ENCODE peak calls at places on chromosomes 3 and 15, in ten cellular contexts. One of them, this sample, is unnamed.

GRCh38 chr15:75348034-75348562 is 1.3 kb downstream of the NEIL1 start:
- DNase-seq in uterus: no peak
- DNase-seq in EL: peak; percentile 15
- DNase-seq in DMS53: no peak
- DNase-seq in GM13977: peak; percentile 55
- DNase-seq in upper lobe of right lung: peak; percentile 73
- DNase-seq in T-cell: no peak
- DNase-seq in AG04450: no peak
- DNase-seq in HuH-7.5: peak; percentile 60
- DNase-seq in stimulated activated CD4-positive, alpha-beta T cell treated with anti-CD3 and anti-CD28 coated beads, Interleukin-4, amount 100 ng/mL, for 48 hours: no peak
- DNase-seq in this sample: no peak

GRCh38 chr15:93037341-93038063 is 51.5 kb downstream of the RGMA start:
- DNase-seq in GM13977: peak; percentile 24
- DNase-seq in EL: peak; percentile 8
- DNase-seq in upper lobe of right lung: peak; percentile 75
- DNase-seq in uterus: peak; percentile 64
- DNase-seq in HuH-7.5: peak; percentile 23
- DNase-seq in stimulated activated CD4-positive, alpha-beta T cell treated with anti-CD3 and anti-CD28 coated beads, Interleukin-4, amount 100 ng/mL, for 48 hours: no peak
- DNase-seq in DMS53: peak; percentile 5
- DNase-seq in AG04450: no peak
- DNase-seq in T-cell: no peak
- DNase-seq in this sample: peak; percentile 14

GRCh38 chr15:48940508-48940907 is 23.2 kb downstream of the SHC4 start:
- DNase-seq in EL: peak; percentile 97
- DNase-seq in GM13977: peak; percentile 72
- DNase-seq in upper lobe of right lung: no peak
- DNase-seq in stimulated activated CD4-positive, alpha-beta T cell treated with anti-CD3 and anti-CD28 coated beads, Interleukin-4, amount 100 ng/mL, for 48 hours: no peak
- DNase-seq in uterus: no peak
- DNase-seq in AG04450: peak; percentile 92
- DNase-seq in DMS53: peak; percentile 3
- DNase-seq in T-cell: no peak
- DNase-seq in HuH-7.5: no peak
- DNase-seq in this sample: no peak

GRCh38 chr3:187920871-187921270 is 175.6 kb upstream of the BCL6 start:
- DNase-seq in T-cell: no peak
- DNase-seq in upper lobe of right lung: no peak
- DNase-seq in AG04450: no peak
- DNase-seq in uterus: peak; percentile 30
- DNase-seq in HuH-7.5: no peak
- DNase-seq in stimulated activated CD4-positive, alpha-beta T cell treated with anti-CD3 and anti-CD28 coated beads, Interleukin-4, amount 100 ng/mL, for 48 hours: no peak
- DNase-seq in DMS53: no peak
- DNase-seq in EL: no peak
- DNase-seq in GM13977: no peak
- DNase-seq in this sample: no peak

GRCh38 chr3:53342353-53342752 is 5.0 kb downstream of the DCP1A start:
- DNase-seq in EL: no peak
- DNase-seq in DMS53: no peak
- DNase-seq in GM13977: no peak
- DNase-seq in upper lobe of right lung: no peak
- DNase-seq in HuH-7.5: no peak
- DNase-seq in T-cell: no peak
- DNase-seq in stimulated activated CD4-positive, alpha-beta T cell treated with anti-CD3 and anti-CD28 coated beads, Interleukin-4, amount 100 ng/mL, for 48 hours: no peak
- DNase-seq in uterus: no peak
- DNase-seq in AG04450: no peak
- DNase-seq in this sample: no peak

GRCh38 chr15:93288718-93289117 is 199.7 kb upstream of the RGMA start:
- DNase-seq in stimulated activated CD4-positive, alpha-beta T cell treated with anti-CD3 and anti-CD28 coated beads, Interleukin-4, amount 100 ng/mL, for 48 hours: no peak
- DNase-seq in T-cell: no peak
- DNase-seq in GM13977: no peak
- DNase-seq in HuH-7.5: no peak
- DNase-seq in AG04450: no peak
- DNase-seq in upper lobe of right lung: no peak
- DNase-seq in EL: no peak
- DNase-seq in uterus: no peak
- DNase-seq in DMS53: no peak
- DNase-seq in this sample: no peak

GRCh38 chr3:166527325-166527724 is 690.1 kb upstream of the BCHE start:
- DNase-seq in DMS53: no peak
- DNase-seq in uterus: no peak
- DNase-seq in HuH-7.5: no peak
- DNase-seq in T-cell: no peak
- DNase-seq in upper lobe of right lung: no peak
- DNase-seq in GM13977: no peak
- DNase-seq in EL: no peak
- DNase-seq in AG04450: no peak
- DNase-seq in stimulated activated CD4-positive, alpha-beta T cell treated with anti-CD3 and anti-CD28 coated beads, Interleukin-4, amount 100 ng/mL, for 48 hours: no peak
- DNase-seq in this sample: no peak

GRCh38 chr3:46900007-46900292 is 22.4 kb downstream of the PTH1R start:
- DNase-seq in stimulated activated CD4-positive, alpha-beta T cell treated with anti-CD3 and anti-CD28 coated beads, Interleukin-4, amount 100 ng/mL, for 48 hours: no peak
- DNase-seq in AG04450: no peak
- DNase-seq in EL: no peak
- DNase-seq in T-cell: no peak
- DNase-seq in HuH-7.5: no peak
- DNase-seq in DMS53: no peak
- DNase-seq in upper lobe of right lung: no peak
- DNase-seq in GM13977: no peak
- DNase-seq in uterus: no peak
- DNase-seq in this sample: no peak

GRCh38 chr3:127406309-127407025 is 118.6 kb upstream of the PRR20G start:
- DNase-seq in stimulated activated CD4-positive, alpha-beta T cell treated with anti-CD3 and anti-CD28 coated beads, Interleukin-4, amount 100 ng/mL, for 48 hours: peak; percentile 8
- DNase-seq in T-cell: no peak
- DNase-seq in AG04450: no peak
- DNase-seq in GM13977: no peak
- DNase-seq in EL: peak; percentile 18
- DNase-seq in upper lobe of right lung: peak; percentile 46
- DNase-seq in HuH-7.5: peak; percentile 54
- DNase-seq in uterus: no peak
- DNase-seq in DMS53: peak; percentile 61
- DNase-seq in this sample: peak; percentile 75

GRCh38 chr15:90883971-90884718 is at the start of gene FES:
- DNase-seq in EL: peak; percentile 60
- DNase-seq in AG04450: no peak
- DNase-seq in stimulated activated CD4-positive, alpha-beta T cell treated with anti-CD3 and anti-CD28 coated beads, Interleukin-4, amount 100 ng/mL, for 48 hours: no peak
- DNase-seq in GM13977: peak; percentile 41
- DNase-seq in upper lobe of right lung: peak; percentile 92
- DNase-seq in T-cell: no peak
- DNase-seq in DMS53: no peak
- DNase-seq in HuH-7.5: no peak
- DNase-seq in uterus: peak; percentile 77
- DNase-seq in this sample: no peak

GRCh38 chr3:50122661-50123391 is 32.3 kb upstream of the SEMA3F start:
- DNase-seq in EL: no peak
- DNase-seq in DMS53: no peak
- DNase-seq in T-cell: no peak
- DNase-seq in upper lobe of right lung: peak; percentile 60
- DNase-seq in HuH-7.5: no peak
- DNase-seq in AG04450: no peak
- DNase-seq in uterus: no peak
- DNase-seq in stimulated activated CD4-positive, alpha-beta T cell treated with anti-CD3 and anti-CD28 coated beads, Interleukin-4, amount 100 ng/mL, for 48 hours: no peak
- DNase-seq in GM13977: no peak
- DNase-seq in this sample: no peak

GRCh38 chr3:188908002-188908850 is 263.5 kb upstream of the TPRG1 start:
- DNase-seq in uterus: no peak
- DNase-seq in AG04450: no peak
- DNase-seq in stimulated activated CD4-positive, alpha-beta T cell treated with anti-CD3 and anti-CD28 coated beads, Interleukin-4, amount 100 ng/mL, for 48 hours: no peak
- DNase-seq in T-cell: no peak
- DNase-seq in GM13977: no peak
- DNase-seq in HuH-7.5: no peak
- DNase-seq in EL: no peak
- DNase-seq in upper lobe of right lung: no peak
- DNase-seq in DMS53: no peak
- DNase-seq in this sample: no peak

GRCh38 chr3:175238848-175239247 is 379.7 kb downstream of the NAALADL2 start:
- DNase-seq in uterus: no peak
- DNase-seq in upper lobe of right lung: no peak
- DNase-seq in HuH-7.5: no peak
- DNase-seq in stimulated activated CD4-positive, alpha-beta T cell treated with anti-CD3 and anti-CD28 coated beads, Interleukin-4, amount 100 ng/mL, for 48 hours: no peak
- DNase-seq in T-cell: no peak
- DNase-seq in GM13977: no peak
- DNase-seq in EL: no peak
- DNase-seq in AG04450: no peak
- DNase-seq in DMS53: no peak
- DNase-seq in this sample: no peak

GRCh38 chr15:83926116-83926515 is 272.2 kb downstream of the ADAMTSL3 start:
- DNase-seq in T-cell: no peak
- DNase-seq in EL: no peak
- DNase-seq in uterus: no peak
- DNase-seq in upper lobe of right lung: no peak
- DNase-seq in AG04450: no peak
- DNase-seq in GM13977: no peak
- DNase-seq in HuH-7.5: no peak
- DNase-seq in DMS53: no peak
- DNase-seq in stimulated activated CD4-positive, alpha-beta T cell treated with anti-CD3 and anti-CD28 coated beads, Interleukin-4, amount 100 ng/mL, for 48 hours: no peak
- DNase-seq in this sample: no peak

GRCh38 chr3:119778811-119779210 is 3.1 kb upstream of the NR1I2 start:
- DNase-seq in uterus: no peak
- DNase-seq in HuH-7.5: no peak
- DNase-seq in GM13977: no peak
- DNase-seq in DMS53: no peak
- DNase-seq in upper lobe of right lung: no peak
- DNase-seq in T-cell: no peak
- DNase-seq in stimulated activated CD4-positive, alpha-beta T cell treated with anti-CD3 and anti-CD28 coated beads, Interleukin-4, amount 100 ng/mL, for 48 hours: no peak
- DNase-seq in EL: no peak
- DNase-seq in AG04450: no peak
- DNase-seq in this sample: no peak

GRCh38 chr3:52240886-52241244 is 1.9 kb upstream of the TWF2 start:
- DNase-seq in uterus: no peak
- DNase-seq in stimulated activated CD4-positive, alpha-beta T cell treated with anti-CD3 and anti-CD28 coated beads, Interleukin-4, amount 100 ng/mL, for 48 hours: no peak
- DNase-seq in T-cell: no peak
- DNase-seq in HuH-7.5: no peak
- DNase-seq in GM13977: no peak
- DNase-seq in AG04450: no peak
- DNase-seq in EL: no peak
- DNase-seq in DMS53: no peak
- DNase-seq in upper lobe of right lung: no peak
- DNase-seq in this sample: no peak

GRCh38 chr15:80531388-80532184 is 127.4 kb downstream of the ARNT2 start:
- DNase-seq in EL: no peak
- DNase-seq in stimulated activated CD4-positive, alpha-beta T cell treated with anti-CD3 and anti-CD28 coated beads, Interleukin-4, amount 100 ng/mL, for 48 hours: no peak
- DNase-seq in HuH-7.5: no peak
- DNase-seq in upper lobe of right lung: no peak
- DNase-seq in AG04450: no peak
- DNase-seq in uterus: no peak
- DNase-seq in T-cell: no peak
- DNase-seq in GM13977: no peak
- DNase-seq in DMS53: no peak
- DNase-seq in this sample: no peak

GRCh38 chr15:65561934-65562333 is 31.7 kb downstream of the HACD3 start:
- DNase-seq in HuH-7.5: no peak
- DNase-seq in EL: no peak
- DNase-seq in upper lobe of right lung: no peak
- DNase-seq in T-cell: no peak
- DNase-seq in uterus: no peak
- DNase-seq in DMS53: no peak
- DNase-seq in AG04450: no peak
- DNase-seq in GM13977: no peak
- DNase-seq in stimulated activated CD4-positive, alpha-beta T cell treated with anti-CD3 and anti-CD28 coated beads, Interleukin-4, amount 100 ng/mL, for 48 hours: no peak
- DNase-seq in this sample: no peak

GRCh38 chr3:189121088-189121487 is 50.7 kb upstream of the TPRG1 start:
- DNase-seq in HuH-7.5: no peak
- DNase-seq in upper lobe of right lung: no peak
- DNase-seq in stimulated activated CD4-positive, alpha-beta T cell treated with anti-CD3 and anti-CD28 coated beads, Interleukin-4, amount 100 ng/mL, for 48 hours: no peak
- DNase-seq in DMS53: no peak
- DNase-seq in uterus: no peak
- DNase-seq in EL: no peak
- DNase-seq in GM13977: no peak
- DNase-seq in AG04450: no peak
- DNase-seq in T-cell: no peak
- DNase-seq in this sample: no peak

GRCh38 chr3:47365213-47366153 is 15.3 kb upstream of the PTPN23 start:
- DNase-seq in T-cell: no peak
- DNase-seq in upper lobe of right lung: no peak
- DNase-seq in EL: peak; percentile 82
- DNase-seq in AG04450: peak; percentile 13
- DNase-seq in stimulated activated CD4-positive, alpha-beta T cell treated with anti-CD3 and anti-CD28 coated beads, Interleukin-4, amount 100 ng/mL, for 48 hours: no peak
- DNase-seq in DMS53: no peak
- DNase-seq in HuH-7.5: no peak
- DNase-seq in uterus: no peak
- DNase-seq in GM13977: no peak
- DNase-seq in this sample: no peak

GRCh38 chr3:139758654-139759291 is 81.0 kb upstream of the NMNAT3 start:
- DNase-seq in T-cell: no peak
- DNase-seq in uterus: no peak
- DNase-seq in AG04450: no peak
- DNase-seq in upper lobe of right lung: no peak
- DNase-seq in GM13977: no peak
- DNase-seq in DMS53: no peak
- DNase-seq in stimulated activated CD4-positive, alpha-beta T cell treated with anti-CD3 and anti-CD28 coated beads, Interleukin-4, amount 100 ng/mL, for 48 hours: no peak
- DNase-seq in HuH-7.5: no peak
- DNase-seq in EL: peak; percentile 57
- DNase-seq in this sample: no peak

GRCh38 chr3:20760981-20761380 is 575.0 kb upstream of the SGO1 start:
- DNase-seq in HuH-7.5: no peak
- DNase-seq in uterus: no peak
- DNase-seq in T-cell: no peak
- DNase-seq in GM13977: no peak
- DNase-seq in AG04450: no peak
- DNase-seq in stimulated activated CD4-positive, alpha-beta T cell treated with anti-CD3 and anti-CD28 coated beads, Interleukin-4, amount 100 ng/mL, for 48 hours: no peak
- DNase-seq in EL: peak; percentile 13
- DNase-seq in DMS53: peak; percentile 2
- DNase-seq in upper lobe of right lung: no peak
- DNase-seq in this sample: no peak

GRCh38 chr3:135915206-135915605 is 50.3 kb upstream of the PPP2R3A start:
- DNase-seq in AG04450: no peak
- DNase-seq in HuH-7.5: no peak
- DNase-seq in EL: no peak
- DNase-seq in GM13977: no peak
- DNase-seq in DMS53: no peak
- DNase-seq in uterus: no peak
- DNase-seq in T-cell: no peak
- DNase-seq in stimulated activated CD4-positive, alpha-beta T cell treated with anti-CD3 and anti-CD28 coated beads, Interleukin-4, amount 100 ng/mL, for 48 hours: no peak
- DNase-seq in upper lobe of right lung: no peak
- DNase-seq in this sample: no peak

GRCh38 chr3:39114456-39114855 is 7.0 kb downstream of the TTC21A start:
- DNase-seq in DMS53: no peak
- DNase-seq in GM13977: no peak
- DNase-seq in uterus: no peak
- DNase-seq in AG04450: no peak
- DNase-seq in stimulated activated CD4-positive, alpha-beta T cell treated with anti-CD3 and anti-CD28 coated beads, Interleukin-4, amount 100 ng/mL, for 48 hours: no peak
- DNase-seq in T-cell: no peak
- DNase-seq in EL: no peak
- DNase-seq in HuH-7.5: no peak
- DNase-seq in upper lobe of right lung: no peak
- DNase-seq in this sample: no peak

GRCh38 chr3:32420138-32420981 is 28.7 kb downstream of the CMTM7 start:
- DNase-seq in EL: peak; percentile 50
- DNase-seq in upper lobe of right lung: no peak
- DNase-seq in GM13977: peak; percentile 73
- DNase-seq in uterus: no peak
- DNase-seq in stimulated activated CD4-positive, alpha-beta T cell treated with anti-CD3 and anti-CD28 coated beads, Interleukin-4, amount 100 ng/mL, for 48 hours: no peak
- DNase-seq in HuH-7.5: peak; percentile 65
- DNase-seq in T-cell: no peak
- DNase-seq in DMS53: no peak
- DNase-seq in AG04450: no peak
- DNase-seq in this sample: peak; percentile 87

GRCh38 chr3:53820756-53821580 is 25.3 kb downstream of the CHDH start:
- DNase-seq in upper lobe of right lung: peak; percentile 52
- DNase-seq in T-cell: no peak
- DNase-seq in stimulated activated CD4-positive, alpha-beta T cell treated with anti-CD3 and anti-CD28 coated beads, Interleukin-4, amount 100 ng/mL, for 48 hours: no peak
- DNase-seq in HuH-7.5: no peak
- DNase-seq in GM13977: no peak
- DNase-seq in AG04450: no peak
- DNase-seq in EL: no peak
- DNase-seq in uterus: no peak
- DNase-seq in DMS53: no peak
- DNase-seq in this sample: no peak

GRCh38 chr15:88376574-88377174 is 90.5 kb downstream of the MRPL46 start:
- DNase-seq in stimulated activated CD4-positive, alpha-beta T cell treated with anti-CD3 and anti-CD28 coated beads, Interleukin-4, amount 100 ng/mL, for 48 hours: no peak
- DNase-seq in DMS53: no peak
- DNase-seq in upper lobe of right lung: no peak
- DNase-seq in T-cell: no peak
- DNase-seq in EL: peak; percentile 44
- DNase-seq in AG04450: no peak
- DNase-seq in HuH-7.5: no peak
- DNase-seq in GM13977: no peak
- DNase-seq in uterus: no peak
- DNase-seq in this sample: no peak

GRCh38 chr3:160061525-160061924 is 72.9 kb downstream of the IL12A start:
- DNase-seq in EL: no peak
- DNase-seq in upper lobe of right lung: no peak
- DNase-seq in GM13977: no peak
- DNase-seq in DMS53: no peak
- DNase-seq in HuH-7.5: no peak
- DNase-seq in uterus: no peak
- DNase-seq in stimulated activated CD4-positive, alpha-beta T cell treated with anti-CD3 and anti-CD28 coated beads, Interleukin-4, amount 100 ng/mL, for 48 hours: no peak
- DNase-seq in T-cell: no peak
- DNase-seq in AG04450: no peak
- DNase-seq in this sample: no peak

This sample was measured in HT-29.